ENCODE peak calls at places on chromosomes 5 and 9, in nine cellular contexts. U, N, A, Q, L, X, V, Y and E are unnamed samples.

GRCh38 chr5:139395844-139396640 is 1.1 kb upstream of the PROB1 start:
- DNase-seq in U (no peak), A (no peak), X (no peak), Y (no peak), N (no peak), L (no peak), Q (peak; percentile 71), V (no peak), E (no peak)

GRCh38 chr5:97545856-97546570 is 363.0 kb upstream of the RIOK2 start:
- DNase-seq in Y (no peak), N (no peak), V (no peak), Q (no peak), A (no peak), L (no peak), X (no peak), U (no peak), E (no peak)

GRCh38 chr5:100667021-100667671 is 132.0 kb downstream of the FAM174A start:
- DNase-seq in U (no peak), V (no peak), X (no peak), Q (no peak), L (no peak), N (no peak), Y (no peak), A (no peak), E (no peak)

GRCh38 chr5:107365355-107366109 is 305.2 kb downstream of the EFNA5 start:
- DNase-seq in A (no peak), V (no peak), Y (no peak), X (no peak), N (no peak), L (no peak), Q (peak; percentile 69), U (no peak), E (no peak)

GRCh38 chr5:7825630-7826029 is 25.3 kb downstream of the CFAP90 start:
- DNase-seq in V (no peak), Q (no peak), N (no peak), U (no peak), L (no peak), X (no peak), A (no peak), Y (no peak), E (no peak)

GRCh38 chr5:57853929-57854697 is 371.5 kb upstream of the ACTBL2 start:
- DNase-seq in V (no peak), Y (no peak), N (no peak), U (no peak), Q (no peak), L (no peak), A (no peak), X (no peak), E (no peak)

GRCh38 chr5:73948289-73948688 is 322.3 kb downstream of the ARHGEF28 start:
- DNase-seq in N (no peak), U (no peak), L (no peak), A (no peak), V (no peak), Y (no peak), X (no peak), Q (no peak), E (no peak)

GRCh38 chr5:170747357-170747756 is 36.2 kb upstream of the GABRP start:
- DNase-seq in U (no peak), X (no peak), L (no peak), V (no peak), Q (peak; percentile 27), A (peak; percentile 27), Y (peak; percentile 56), N (no peak), E (no peak)

GRCh38 chr9:130845901-130846381 is 10.9 kb downstream of the ABL1 start:
- DNase-seq in A (peak; percentile 79), X (no peak), U (no peak), V (no peak), Y (no peak), Q (peak; percentile 50), N (no peak), L (no peak), E (no peak)

GRCh38 chr5:31113101-31113500 is 80.4 kb upstream of the CDH6 start:
- DNase-seq in L (no peak), V (no peak), N (no peak), X (no peak), U (no peak), A (no peak), Y (no peak), Q (no peak), E (no peak)

GRCh38 chr9:104915049-104915448 is 12.9 kb downstream of the ABCA1 start:
- DNase-seq in L (no peak), Q (peak; percentile 24), Y (no peak), N (no peak), V (no peak), U (no peak), A (no peak), X (no peak), E (no peak)

GRCh38 chr5:26482817-26483375 is 555.5 kb downstream of the CDH9 start:
- DNase-seq in Y (no peak), X (no peak), Q (peak; percentile 89), L (peak; percentile 17), A (no peak), V (no peak), N (no peak), U (no peak), E (no peak)

GRCh38 chr9:91220491-91221135 is 141.1 kb downstream of the AUH start:
- DNase-seq in Y (no peak), V (no peak), A (no peak), X (no peak), Q (no peak), U (no peak), N (no peak), L (no peak), E (no peak)

GRCh38 chr5:173317091-173317685 is 11.0 kb downstream of the STC2 start:
- DNase-seq in U (no peak), V (no peak), Y (no peak), N (no peak), L (no peak), X (no peak), A (peak; percentile 58), Q (no peak), E (no peak)

GRCh38 chr9:113274474-113275146 is 762 bp downstream of the CDC26 start:
- DNase-seq in A (no peak), Y (no peak), V (no peak), U (no peak), Q (no peak), X (no peak), L (no peak), N (peak; percentile 34), E (no peak)

GRCh38 chr5:139698461-139699146 is 50.5 kb downstream of the CXXC5 start:
- DNase-seq in U (peak; percentile 76), A (peak; percentile 93), X (peak; percentile 74), N (no peak), L (peak; percentile 88), V (no peak), Y (peak; percentile 87), Q (peak; percentile 97), E (no peak)

GRCh38 chr5:107439832-107440231 is 230.9 kb downstream of the EFNA5 start:
- DNase-seq in U (no peak), Y (no peak), L (no peak), N (no peak), V (no peak), A (no peak), Q (no peak), X (no peak), E (no peak)

GRCh38 chr5:17218353-17219005 is 1.0 kb downstream of the BASP1 start:
- DNase-seq in N (no peak), Q (peak; percentile 70), V (no peak), Y (no peak), U (peak; percentile 72), L (peak; percentile 17), A (peak; percentile 84), X (no peak), E (no peak)

GRCh38 chr9:126020836-126021235 is 273.7 kb downstream of the PBX3 start:
- DNase-seq in N (no peak), Q (no peak), U (no peak), A (no peak), L (no peak), X (no peak), Y (no peak), V (no peak), E (no peak)

GRCh38 chr5:134245101-134245604 is 19.3 kb upstream of the PPP2CA start:
- DNase-seq in N (no peak), L (no peak), V (no peak), X (no peak), A (no peak), Q (peak; percentile 77), U (no peak), Y (no peak), E (no peak)
- H3K4me1 ChIP-seq in N (no peaks in the 10 kb centered on the region), L (peaks cover 8% of the 10 kb centered on the region), V (no peaks in the 10 kb centered on the region), X (peaks cover 3% of the 10 kb centered on the region), A (peaks cover 5% of the 10 kb centered on the region), Q (peaks cover 2% of the 10 kb centered on the region), U (peaks cover 4% of the 10 kb centered on the region), Y (peaks cover 30% of the 10 kb centered on the region), E (peaks cover 39% of the 10 kb centered on the region)

GRCh38 chr9:134336174-134336705 is 10.0 kb downstream of the RXRA start:
- DNase-seq in N (no peak), L (no peak), A (no peak), Y (no peak), V (no peak), Q (no peak), U (no peak), X (no peak), E (no peak)
- H3K27ac ChIP-seq in N (no peak overlapping the region), L (peak overlapping the region; percentile 5), A (no peak overlapping the region), Y (peak overlapping the region; percentile 15), V (no peak overlapping the region), Q (no peak overlapping the region), U (no peak overlapping the region), X (peak overlapping the region; percentile 51), E (no peak overlapping the region)

DNA sequence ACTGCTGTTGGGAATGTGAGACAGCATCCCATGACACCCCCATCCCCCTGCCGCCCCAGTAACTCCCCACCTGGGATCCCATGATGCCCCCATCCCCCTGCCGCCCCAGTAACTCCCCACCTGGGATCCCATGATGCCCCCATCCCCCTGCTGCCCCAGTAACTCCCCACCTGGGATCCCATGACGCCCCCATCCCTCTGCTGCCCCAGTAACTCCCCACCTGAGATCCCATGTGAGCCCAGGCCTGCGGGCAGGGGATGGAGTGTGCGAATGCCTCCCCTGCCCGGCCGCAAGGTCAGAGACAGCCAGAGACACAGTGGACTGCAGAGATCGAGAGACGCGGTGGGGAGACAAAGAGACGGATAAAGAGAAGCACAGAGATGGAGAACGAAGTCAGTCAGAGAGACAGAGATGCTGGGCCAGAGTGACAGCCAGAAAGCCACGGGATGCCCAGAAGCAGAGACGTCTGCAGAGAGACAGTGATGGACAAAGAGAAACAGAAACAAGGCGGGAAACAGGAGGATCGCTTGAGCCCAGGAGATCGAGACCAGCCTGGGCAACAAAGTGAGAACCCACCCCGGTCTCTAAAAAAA is 1.0 kb downstream of the SH2D3C start:
- DNase-seq in X (no peak), U (no peak), Y (no peak), N (no peak), L (no peak), A (no peak), Q (no peak), V (no peak), E (no peak)
- H3K4me1 ChIP-seq in X (peaks cover 13% of the 10 kb centered on the region), U (peaks cover 14% of the 10 kb centered on the region), Y (peaks cover 21% of the 10 kb centered on the region), N (peaks cover 56% of the 10 kb centered on the region), L (no peaks in the 10 kb centered on the region), A (no peaks in the 10 kb centered on the region), Q (no peaks in the 10 kb centered on the region), V (peaks cover 40% of the 10 kb centered on the region), E (peaks cover 28% of the 10 kb centered on the region)

DNA sequence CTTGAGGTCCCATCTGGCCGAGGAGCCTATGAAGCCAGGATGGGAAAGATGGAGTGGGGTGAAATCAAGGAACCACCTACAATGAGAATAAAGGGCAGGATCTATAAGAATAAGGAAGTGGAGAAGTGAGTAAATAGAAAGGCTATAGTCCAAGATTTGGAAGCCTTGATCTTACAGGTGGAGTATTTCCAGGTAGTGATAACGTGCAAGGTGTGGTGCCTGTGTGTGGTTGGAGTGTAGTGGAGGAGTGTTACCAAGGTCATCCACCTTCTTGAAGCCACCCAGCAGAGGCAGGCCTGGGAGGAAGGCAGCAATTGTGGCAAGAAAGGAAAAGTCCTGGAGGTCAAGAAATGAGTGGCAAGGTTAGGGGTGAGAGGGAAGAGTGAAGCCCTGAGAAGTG is 72.9 kb downstream of the IQGAP2 start:
- DNase-seq in X (no peak), U (no peak), Q (no peak), L (no peak), V (no peak), Y (no peak), A (no peak), N (no peak), E (no peak)
- H3K27ac ChIP-seq in X (peak overlapping the region; percentile 34), U (no peak overlapping the region), Q (no peak overlapping the region), L (peak overlapping the region; percentile 1), V (no peak overlapping the region), Y (no peak overlapping the region), A (no peak overlapping the region), N (no peak overlapping the region), E (no peak overlapping the region)